ENCODE peak calls at places on chromosomes 12 and 14, in nine cellular contexts. N, H, M, K, G, S, O, A and L are unnamed samples.

GRCh38 chr12:116196752-116197718 is 80.5 kb downstream of the MED13L start:
- DNase-seq in N (no peak), H (no peak), M (no peak), K (peak; percentile 54), G (no peak), S (no peak), O (no peak), A (no peak), L (no peak)

GRCh38 chr12:111597731-111598636 is 1.1 kb downstream of the ATXN2 start:
- DNase-seq in N (peak; percentile 62), H (no peak), M (peak; percentile 57), K (peak; percentile 40), G (peak; percentile 50), S (peak; percentile 48), O (peak; percentile 60), A (peak; percentile 25), L (peak; percentile 68)

GRCh38 chr12:40224439-40225291 is at the start of gene LRRK2:
- DNase-seq in N (peak; percentile 63), H (no peak), M (peak; percentile 80), K (peak; percentile 42), G (peak; percentile 36), S (peak; percentile 57), O (peak; percentile 65), A (peak; percentile 73), L (peak; percentile 86)

GRCh38 chr14:55851301-55851700 is 266.9 kb upstream of the PELI2 start:
- DNase-seq in N (no peak), H (no peak), M (no peak), K (no peak), G (no peak), S (no peak), O (no peak), A (no peak), L (no peak)

GRCh38 chr12:78963439-78964222 is 99.1 kb downstream of the SYT1 start:
- DNase-seq in N (no peak), H (no peak), M (peak; percentile 45), K (no peak), G (no peak), S (no peak), O (no peak), A (no peak), L (no peak)

GRCh38 chr14:69879175-69880047 is at the start of gene SMOC1:
- DNase-seq in N (peak; percentile 94), H (peak; percentile 19), M (peak; percentile 5), K (no peak), G (no peak), S (peak; percentile 89), O (peak; percentile 76), A (peak; percentile 79), L (peak; percentile 95)

GRCh38 chr12:83573676-83574075 is 887.0 kb downstream of the TMTC2 start:
- DNase-seq in N (no peak), H (peak; percentile 26), M (peak; percentile 50), K (peak; percentile 28), G (peak; percentile 21), S (no peak), O (peak; percentile 52), A (peak; percentile 30), L (no peak)

GRCh38 chr12:116346222-116346621 is 68.7 kb upstream of the MED13L start:
- DNase-seq in N (peak; percentile 42), H (no peak), M (no peak), K (no peak), G (no peak), S (no peak), O (no peak), A (no peak), L (no peak)

GRCh38 chr14:39581474-39581873 is 149.2 kb upstream of the FBXO33 start:
- DNase-seq in N (no peak), H (no peak), M (no peak), K (no peak), G (no peak), S (no peak), O (no peak), A (no peak), L (no peak)

GRCh38 chr12:38905480-38906351 is at the start of gene CPNE8:
- DNase-seq in N (peak; percentile 47), H (no peak), M (peak; percentile 93), K (peak; percentile 82), G (peak; percentile 13), S (no peak), O (peak; percentile 61), A (peak; percentile 60), L (peak; percentile 90)

GRCh38 chr14:72549026-72549425 is 344.9 kb downstream of the DPF3 start:
- DNase-seq in N (no peak), H (no peak), M (no peak), K (no peak), G (no peak), S (no peak), O (no peak), A (no peak), L (no peak)

GRCh38 chr12:13504074-13504473 is 307.5 kb downstream of the EMP1 start:
- DNase-seq in N (no peak), H (no peak), M (no peak), K (no peak), G (no peak), S (no peak), O (no peak), A (no peak), L (no peak)

GRCh38 chr14:72619071-72619710 is 274.7 kb downstream of the DPF3 start:
- DNase-seq in N (no peak), H (no peak), M (no peak), K (no peak), G (peak; percentile 35), S (no peak), O (no peak), A (no peak), L (peak; percentile 29)

GRCh38 chr12:120265483-120266179 is at the start of gene PXN:
- DNase-seq in N (peak; percentile 98), H (no peak), M (peak; percentile 85), K (peak; percentile 84), G (peak; percentile 74), S (peak; percentile 76), O (peak; percentile 93), A (peak; percentile 86), L (peak; percentile 91)